ENCODE peak calls at places on chromosomes 4 and X, in eight cellular contexts. F is SK-N-SH; E is pancreas; M is Right ventricle myocardium inferior; I is mucosa of descending colon; T is activated naive CD4-positive, alpha-beta T cell treated with anti-CD3 and anti-CD28 coated beads, Interleukin-2, amount 10 ng/mL, durations not matched to agents 7 days and 5 days; U is effector memory CD8-positive, alpha-beta T cell; Q is HS-5. P is an unnamed sample.

GRCh38 chrX:71998836-71999509 is 88.3 kb downstream of the NHSL2 start:
- DNase-seq in Q (no peak), U (peak; percentile 31), I (no peak), T (peak; percentile 38), F (peak; percentile 76), E (no peak), M (no peak), P (peak; percentile 51)

GRCh38 chr4:5504486-5504885 is 203.9 kb downstream of the EVC2 start:
- DNase-seq in U (no peak), E (no peak), T (no peak), Q (no peak), M (no peak), F (no peak), I (no peak), P (no peak)

GRCh38 chr4:102935716-102936115 is 66.9 kb downstream of the CISD2 start:
- DNase-seq in F (no peak), M (no peak), U (no peak), T (no peak), E (no peak), I (no peak), Q (no peak), P (no peak)

GRCh38 chr4:175330652-175331051 is 412.5 kb downstream of the ADAM29 start:
- DNase-seq in I (no peak), U (no peak), F (no peak), E (no peak), Q (no peak), T (no peak), M (no peak), P (no peak)

GRCh38 chr4:7417639-7418038 is 17.1 kb downstream of the PSAPL1 start:
- DNase-seq in T (peak; percentile 17), Q (no peak), M (no peak), F (peak; percentile 4), I (no peak), E (no peak), U (no peak), P (no peak)

GRCh38 chrX:138128025-138128671 is 562.2 kb downstream of the ZIC3 start:
- DNase-seq in T (peak; percentile 19), F (peak; percentile 28), M (no peak), Q (no peak), U (no peak), I (no peak), E (no peak), P (peak; percentile 8)

GRCh38 chr4:124535004-124535403 is 177.5 kb downstream of the ANKRD50 start:
- DNase-seq in T (no peak), I (no peak), M (no peak), U (no peak), Q (no peak), E (no peak), F (no peak), P (no peak)

GRCh38 chrX:23251043-23251442 is 83.6 kb upstream of the PTCHD1 start:
- DNase-seq in T (no peak), F (no peak), E (no peak), U (no peak), I (no peak), Q (no peak), M (no peak), P (no peak)

GRCh38 chrX:6279277-6279909 is 50.7 kb upstream of the NLGN4X start:
- DNase-seq in Q (no peak), M (no peak), I (no peak), U (no peak), E (no peak), F (no peak), T (no peak), P (peak; percentile 14)

GRCh38 chrX:40104649-40105015 is 6.9 kb upstream of the BCOR start:
- DNase-seq in M (no peak), E (peak; percentile 54), T (no peak), I (no peak), U (no peak), F (peak; percentile 60), Q (no peak), P (peak; percentile 78)

GRCh38 chrX:54044877-54045328 is 630 bp upstream of the PHF8 start:
- DNase-seq in Q (no peak), E (no peak), T (no peak), M (no peak), U (no peak), I (no peak), F (peak; percentile 6), P (no peak)

GRCh38 chrX:107450823-107451509 is 1.5 kb downstream of the FRMPD3 start:
- DNase-seq in M (no peak), I (no peak), U (peak; percentile 46), F (no peak), E (no peak), Q (no peak), T (no peak), P (peak; percentile 87)

GRCh38 chr4:7183161-7183560 is 9.2 kb upstream of the SORCS2 start:
- DNase-seq in U (no peak), E (no peak), M (no peak), I (no peak), Q (no peak), T (no peak), F (no peak), P (no peak)

GRCh38 chr4:5433196-5433595 is 275.2 kb downstream of the EVC2 start:
- DNase-seq in M (no peak), U (no peak), I (no peak), T (no peak), F (no peak), Q (no peak), E (no peak), P (no peak)

P was measured in H7.